ENCODE peak calls at places on chromosomes 2 and 18, in seven cellular contexts. One of them, this sample, is unnamed. For H3K36me3, the result is how much of the 10 kb centered on the place peaks cover.

GRCh38 chr2:52289776-52290175 is 1257.8 kb upstream of the NRXN1 start:
- DNase-seq in left lung: no peak
- DNase-seq in thoracic aorta: no peak
- DNase-seq in body of pancreas: no peak
- DNase-seq in Peyer's patch: no peak
- DNase-seq in left ventricle myocardium inferior: no peak
- DNase-seq in PC-9: no peak
- DNase-seq in this sample: no peak

GRCh38 chr2:161938335-161938734 is 135.7 kb downstream of the DPP4 start:
- DNase-seq in body of pancreas: no peak
- DNase-seq in thoracic aorta: no peak
- DNase-seq in left lung: no peak
- DNase-seq in PC-9: no peak
- DNase-seq in left ventricle myocardium inferior: no peak
- DNase-seq in Peyer's patch: no peak
- DNase-seq in this sample: no peak

GRCh38 chr2:142286618-142287017 is 155.8 kb upstream of the LRP1B start:
- DNase-seq in thoracic aorta: no peak
- DNase-seq in left ventricle myocardium inferior: no peak
- DNase-seq in Peyer's patch: no peak
- DNase-seq in PC-9: no peak
- DNase-seq in left lung: no peak
- DNase-seq in body of pancreas: no peak
- DNase-seq in this sample: no peak

GRCh38 chr2:239279508-239280295 is 121.1 kb downstream of the HDAC4 start:
- DNase-seq in left lung: peak
- DNase-seq in PC-9: no peak
- DNase-seq in body of pancreas: peak
- DNase-seq in Peyer's patch: peak
- DNase-seq in left ventricle myocardium inferior: no peak
- DNase-seq in thoracic aorta: no peak
- DNase-seq in this sample: no peak

GRCh38 chr2:176454893-176455810 is 185.9 kb downstream of the MTX2 start:
- DNase-seq in body of pancreas: peak
- DNase-seq in Peyer's patch: peak
- DNase-seq in left ventricle myocardium inferior: peak
- DNase-seq in left lung: peak
- DNase-seq in thoracic aorta: peak
- DNase-seq in PC-9: peak
- DNase-seq in this sample: peak

GRCh38 chr2:119746836-119747235 is 12.9 kb upstream of the PTPN4 start:
- DNase-seq in Peyer's patch: no peak
- DNase-seq in PC-9: peak
- DNase-seq in left lung: no peak
- DNase-seq in thoracic aorta: no peak
- DNase-seq in body of pancreas: no peak
- DNase-seq in left ventricle myocardium inferior: no peak
- DNase-seq in this sample: no peak

GRCh38 chr2:164015328-164016123 is 279.7 kb upstream of the FIGN start:
- DNase-seq in Peyer's patch: no peak
- DNase-seq in left lung: no peak
- DNase-seq in PC-9: no peak
- DNase-seq in thoracic aorta: peak
- DNase-seq in body of pancreas: no peak
- DNase-seq in left ventricle myocardium inferior: no peak
- DNase-seq in this sample: no peak

GRCh38 chr18:12768622-12769021 is 65.8 kb downstream of the PSMG2 start:
- DNase-seq in left ventricle myocardium inferior: no peak
- DNase-seq in thoracic aorta: no peak
- DNase-seq in left lung: no peak
- DNase-seq in body of pancreas: no peak
- DNase-seq in PC-9: peak
- DNase-seq in Peyer's patch: no peak
- DNase-seq in this sample: no peak

GRCh38 chr2:7861910-7862702 is 819.8 kb upstream of the ID2 start:
- DNase-seq in Peyer's patch: no peak
- DNase-seq in body of pancreas: no peak
- DNase-seq in thoracic aorta: no peak
- DNase-seq in left ventricle myocardium inferior: no peak
- DNase-seq in left lung: no peak
- DNase-seq in PC-9: no peak
- DNase-seq in this sample: no peak

GRCh38 chr2:112839407-112840067 is 3.0 kb upstream of the IL1B start:
- DNase-seq in thoracic aorta: no peak
- DNase-seq in PC-9: no peak
- DNase-seq in left lung: no peak
- DNase-seq in Peyer's patch: no peak
- DNase-seq in body of pancreas: no peak
- DNase-seq in left ventricle myocardium inferior: no peak
- DNase-seq in this sample: no peak

GRCh38 chr2:3873899-3874298 is 170.5 kb downstream of the DCDC2C start:
- DNase-seq in left lung: no peak
- DNase-seq in left ventricle myocardium inferior: no peak
- DNase-seq in PC-9: no peak
- DNase-seq in body of pancreas: no peak
- DNase-seq in Peyer's patch: no peak
- DNase-seq in thoracic aorta: no peak
- DNase-seq in this sample: no peak

GRCh38 chr18:3816601-3817363 is 366.8 kb downstream of the TGIF1 start:
- DNase-seq in thoracic aorta: no peak
- DNase-seq in body of pancreas: no peak
- DNase-seq in PC-9: peak
- DNase-seq in left lung: no peak
- DNase-seq in left ventricle myocardium inferior: no peak
- DNase-seq in Peyer's patch: no peak
- DNase-seq in this sample: no peak

GRCh38 chr2:190219186-190219585 is 100.4 kb downstream of the HIBCH start:
- DNase-seq in Peyer's patch: no peak
- DNase-seq in thoracic aorta: no peak
- DNase-seq in body of pancreas: no peak
- DNase-seq in left ventricle myocardium inferior: no peak
- DNase-seq in PC-9: no peak
- DNase-seq in left lung: no peak
- DNase-seq in this sample: no peak

GRCh38 chr2:186771395-186771794 is 77.5 kb downstream of the FAM171B start:
- DNase-seq in thoracic aorta: no peak
- DNase-seq in PC-9: peak
- DNase-seq in left lung: no peak
- DNase-seq in left ventricle myocardium inferior: no peak
- DNase-seq in Peyer's patch: no peak
- DNase-seq in body of pancreas: no peak
- DNase-seq in this sample: no peak

GRCh38 chr2:237723613-237724012 is 75.0 kb upstream of the RBM44 start:
- DNase-seq in thoracic aorta: no peak
- DNase-seq in PC-9: peak
- DNase-seq in left ventricle myocardium inferior: peak
- DNase-seq in body of pancreas: no peak
- DNase-seq in left lung: no peak
- DNase-seq in Peyer's patch: peak
- DNase-seq in this sample: peak

GRCh38 chr2:96792772-96793749 is 23.0 kb upstream of the CNNM3 start:
- DNase-seq in Peyer's patch: peak
- DNase-seq in left lung: peak
- DNase-seq in thoracic aorta: no peak
- DNase-seq in left ventricle myocardium inferior: peak
- DNase-seq in body of pancreas: no peak
- DNase-seq in PC-9: peak
- DNase-seq in this sample: no peak

GRCh38 chr18:78637442-78638402 is 341.9 kb upstream of the SALL3 start:
- DNase-seq in left ventricle myocardium inferior: no peak
- DNase-seq in left lung: no peak
- DNase-seq in body of pancreas: no peak
- DNase-seq in thoracic aorta: no peak
- DNase-seq in Peyer's patch: no peak
- DNase-seq in PC-9: no peak
- DNase-seq in this sample: no peak

GRCh38 chr2:163173591-163173990 is 335.0 kb upstream of the KCNH7 start:
- DNase-seq in PC-9: no peak
- DNase-seq in thoracic aorta: no peak
- DNase-seq in Peyer's patch: no peak
- DNase-seq in body of pancreas: no peak
- DNase-seq in left ventricle myocardium inferior: no peak
- DNase-seq in left lung: no peak
- DNase-seq in this sample: no peak

GRCh38 chr18:23178661-23179081 is 43.4 kb downstream of the CABLES1 start:
- DNase-seq in body of pancreas: peak
- DNase-seq in PC-9: no peak
- DNase-seq in left ventricle myocardium inferior: no peak
- DNase-seq in left lung: no peak
- DNase-seq in thoracic aorta: no peak
- DNase-seq in Peyer's patch: no peak
- DNase-seq in this sample: no peak

DNA sequence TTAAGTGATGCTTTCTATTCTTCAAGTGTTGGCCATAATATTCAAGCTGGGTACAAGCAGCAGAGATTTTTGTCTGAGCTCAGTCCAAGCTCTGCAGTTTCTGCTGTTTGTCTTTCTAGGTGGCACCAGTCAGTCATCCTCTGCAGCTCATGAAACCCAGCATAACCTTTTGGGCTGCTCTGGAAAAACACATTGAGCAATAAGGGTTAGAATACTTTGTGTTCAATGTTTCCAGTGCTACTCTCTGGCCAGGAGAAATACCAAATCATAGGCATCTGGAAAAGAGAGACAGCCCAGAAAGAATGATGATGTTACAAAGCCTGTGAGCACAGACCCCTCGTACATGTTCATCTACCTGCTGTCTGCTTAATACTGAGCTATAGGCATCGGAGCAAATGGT is 19.5 kb upstream of the WIPF1 start:
- DNase-seq in Peyer's patch: no peak
- DNase-seq in left ventricle myocardium inferior: no peak
- DNase-seq in left lung: no peak
- DNase-seq in body of pancreas: no peak
- DNase-seq in thoracic aorta: no peak
- DNase-seq in PC-9: no peak
- DNase-seq in this sample: no peak
- H3K4me3 ChIP-seq in Peyer's patch: no peak
- H3K4me3 ChIP-seq in left ventricle myocardium inferior: no peak
- H3K4me3 ChIP-seq in left lung: no peak
- H3K4me3 ChIP-seq in body of pancreas: no peak
- H3K4me3 ChIP-seq in thoracic aorta: no peak
- H3K4me3 ChIP-seq in PC-9: no peak
- H3K4me3 ChIP-seq in this sample: no peak

GRCh38 chr2:99382163-99382562 is 45.0 kb downstream of the EIF5B start:
- DNase-seq in thoracic aorta: no peak
- DNase-seq in body of pancreas: no peak
- DNase-seq in Peyer's patch: no peak
- DNase-seq in left ventricle myocardium inferior: no peak
- DNase-seq in PC-9: no peak
- DNase-seq in left lung: no peak
- DNase-seq in this sample: no peak

GRCh38 chr2:99389371-99389770 is 52.2 kb downstream of the EIF5B start:
- DNase-seq in thoracic aorta: no peak
- DNase-seq in Peyer's patch: no peak
- DNase-seq in body of pancreas: no peak
- DNase-seq in left lung: no peak
- DNase-seq in left ventricle myocardium inferior: no peak
- DNase-seq in PC-9: no peak
- DNase-seq in this sample: no peak

GRCh38 chr2:99389946-99390345 is 52.8 kb downstream of the EIF5B start:
- DNase-seq in left lung: no peak
- DNase-seq in left ventricle myocardium inferior: no peak
- DNase-seq in body of pancreas: no peak
- DNase-seq in thoracic aorta: no peak
- DNase-seq in Peyer's patch: no peak
- DNase-seq in PC-9: no peak
- DNase-seq in this sample: no peak

GRCh38 chr2:99388892-99389291 is 51.7 kb downstream of the EIF5B start:
- DNase-seq in thoracic aorta: no peak
- DNase-seq in Peyer's patch: no peak
- DNase-seq in left ventricle myocardium inferior: no peak
- DNase-seq in body of pancreas: no peak
- DNase-seq in PC-9: no peak
- DNase-seq in left lung: no peak
- DNase-seq in this sample: no peak

GRCh38 chr2:99386011-99386410 is 48.8 kb downstream of the EIF5B start:
- DNase-seq in PC-9: no peak
- DNase-seq in body of pancreas: no peak
- DNase-seq in thoracic aorta: no peak
- DNase-seq in left ventricle myocardium inferior: no peak
- DNase-seq in Peyer's patch: no peak
- DNase-seq in left lung: no peak
- DNase-seq in this sample: no peak
- H3K36me3 ChIP-seq in PC-9: under half
- H3K36me3 ChIP-seq in body of pancreas: under half
- H3K36me3 ChIP-seq in thoracic aorta: under half
- H3K36me3 ChIP-seq in left ventricle myocardium inferior: half or more
- H3K36me3 ChIP-seq in Peyer's patch: under half
- H3K36me3 ChIP-seq in left lung: half or more
- H3K36me3 ChIP-seq in this sample: under half

GRCh38 chr18:24868331-24868730 is 407.9 kb downstream of the HRH4 start:
- DNase-seq in body of pancreas: no peak
- DNase-seq in left ventricle myocardium inferior: no peak
- DNase-seq in PC-9: no peak
- DNase-seq in left lung: no peak
- DNase-seq in Peyer's patch: no peak
- DNase-seq in thoracic aorta: no peak
- DNase-seq in this sample: no peak

GRCh38 chr18:24860978-24861680 is 400.7 kb downstream of the HRH4 start:
- DNase-seq in Peyer's patch: no peak
- DNase-seq in thoracic aorta: no peak
- DNase-seq in PC-9: no peak
- DNase-seq in left lung: no peak
- DNase-seq in left ventricle myocardium inferior: no peak
- DNase-seq in body of pancreas: no peak
- DNase-seq in this sample: no peak

DNA sequence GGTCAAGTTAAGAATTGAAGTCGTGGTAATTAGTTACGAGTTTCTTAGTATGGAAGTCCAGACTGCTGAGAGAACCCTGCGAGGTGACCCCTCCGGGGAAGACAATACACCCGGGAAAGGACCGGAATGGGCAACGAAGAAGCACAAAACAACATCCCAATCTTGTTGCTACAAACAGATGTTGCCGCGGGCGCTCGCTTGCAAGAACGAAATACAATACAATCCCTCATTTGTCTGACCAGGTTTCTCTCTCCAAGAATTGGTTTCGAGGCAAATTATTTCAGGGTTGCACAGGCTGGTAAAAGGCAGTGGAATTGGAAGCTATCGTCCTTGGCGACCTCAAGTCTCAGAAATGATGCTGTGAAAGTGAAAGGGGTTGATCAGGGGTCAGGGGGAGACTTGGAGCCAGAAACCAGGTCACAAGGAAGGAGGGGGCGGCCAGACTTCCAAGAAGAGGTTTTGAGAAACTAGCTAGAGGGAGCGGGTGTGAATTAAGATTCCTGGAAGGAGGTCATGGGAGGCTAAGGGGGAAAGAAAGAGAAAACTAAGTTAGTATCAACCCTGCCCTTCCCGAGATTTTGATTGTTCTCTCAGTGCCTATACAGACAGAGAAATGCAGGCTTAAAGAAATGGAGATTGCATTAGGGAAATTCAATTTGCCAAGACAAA is 401.9 kb downstream of the HRH4 start:
- DNase-seq in PC-9: no peak
- DNase-seq in left ventricle myocardium inferior: no peak
- DNase-seq in body of pancreas: no peak
- DNase-seq in left lung: no peak
- DNase-seq in thoracic aorta: no peak
- DNase-seq in Peyer's patch: no peak
- DNase-seq in this sample: peak
- H3K4me3 ChIP-seq in PC-9: no peak
- H3K4me3 ChIP-seq in left ventricle myocardium inferior: no peak
- H3K4me3 ChIP-seq in body of pancreas: no peak
- H3K4me3 ChIP-seq in left lung: no peak
- H3K4me3 ChIP-seq in thoracic aorta: no peak
- H3K4me3 ChIP-seq in Peyer's patch: no peak
- H3K4me3 ChIP-seq in this sample: peak

GRCh38 chr2:230231251-230231650 is 5.7 kb downstream of the SP140 start:
- DNase-seq in PC-9: no peak
- DNase-seq in left lung: no peak
- DNase-seq in left ventricle myocardium inferior: no peak
- DNase-seq in thoracic aorta: no peak
- DNase-seq in body of pancreas: no peak
- DNase-seq in Peyer's patch: no peak
- DNase-seq in this sample: no peak
- H3K36me3 ChIP-seq in PC-9: under half
- H3K36me3 ChIP-seq in left lung: under half
- H3K36me3 ChIP-seq in left ventricle myocardium inferior: under half
- H3K36me3 ChIP-seq in thoracic aorta: under half
- H3K36me3 ChIP-seq in body of pancreas: under half
- H3K36me3 ChIP-seq in Peyer's patch: under half
- H3K36me3 ChIP-seq in this sample: under half